ENCODE peak calls at places on chromosomes 7 and 10, in nine cellular contexts. One of them, this sample, is unnamed.

GRCh38 chr10:132387723-132388210 is 9.2 kb upstream of the PWWP2B start:
- DNase-seq in upper lobe of right lung: peak
- DNase-seq in epithelial cell of prostate: no peak
- DNase-seq in iris pigment epithelial cell: no peak
- DNase-seq in NCI-H1694 treated with DMSO at 0.1 percent for 48 hours: no peak
- DNase-seq in GM12892: peak
- DNase-seq in RKO: no peak
- DNase-seq in NB4: peak
- DNase-seq in HEK293T: peak
- DNase-seq in this sample: peak

GRCh38 chr7:105480931-105481330 is 41.1 kb downstream of the PUS7 start:
- DNase-seq in upper lobe of right lung: no peak
- DNase-seq in epithelial cell of prostate: no peak
- DNase-seq in iris pigment epithelial cell: peak
- DNase-seq in NCI-H1694 treated with DMSO at 0.1 percent for 48 hours: no peak
- DNase-seq in GM12892: no peak
- DNase-seq in RKO: no peak
- DNase-seq in NB4: no peak
- DNase-seq in HEK293T: no peak
- DNase-seq in this sample: no peak

GRCh38 chr10:22849077-22849810 is 78.6 kb upstream of the ARMC3 start:
- DNase-seq in upper lobe of right lung: peak
- DNase-seq in epithelial cell of prostate: no peak
- DNase-seq in iris pigment epithelial cell: peak
- DNase-seq in NCI-H1694 treated with DMSO at 0.1 percent for 48 hours: peak
- DNase-seq in GM12892: no peak
- DNase-seq in RKO: no peak
- DNase-seq in NB4: no peak
- DNase-seq in HEK293T: no peak
- DNase-seq in this sample: peak

GRCh38 chr10:13632879-13633437 is 46.2 kb downstream of the PRPF18 start:
- DNase-seq in upper lobe of right lung: no peak
- DNase-seq in epithelial cell of prostate: no peak
- DNase-seq in iris pigment epithelial cell: no peak
- DNase-seq in NCI-H1694 treated with DMSO at 0.1 percent for 48 hours: no peak
- DNase-seq in GM12892: no peak
- DNase-seq in RKO: no peak
- DNase-seq in NB4: no peak
- DNase-seq in HEK293T: no peak
- DNase-seq in this sample: no peak

GRCh38 chr7:33667261-33667660 is 238.1 kb upstream of the BMPER start:
- DNase-seq in upper lobe of right lung: no peak
- DNase-seq in epithelial cell of prostate: no peak
- DNase-seq in iris pigment epithelial cell: no peak
- DNase-seq in NCI-H1694 treated with DMSO at 0.1 percent for 48 hours: no peak
- DNase-seq in GM12892: no peak
- DNase-seq in RKO: no peak
- DNase-seq in NB4: no peak
- DNase-seq in HEK293T: no peak
- DNase-seq in this sample: peak

GRCh38 chr7:116273283-116273917 is 63.1 kb downstream of the TES start:
- DNase-seq in upper lobe of right lung: no peak
- DNase-seq in epithelial cell of prostate: no peak
- DNase-seq in iris pigment epithelial cell: no peak
- DNase-seq in NCI-H1694 treated with DMSO at 0.1 percent for 48 hours: no peak
- DNase-seq in GM12892: no peak
- DNase-seq in RKO: no peak
- DNase-seq in NB4: no peak
- DNase-seq in HEK293T: no peak
- DNase-seq in this sample: no peak

GRCh38 chr7:100397336-100398081 is 24.2 kb downstream of the PILRA start:
- DNase-seq in upper lobe of right lung: no peak
- DNase-seq in epithelial cell of prostate: no peak
- DNase-seq in iris pigment epithelial cell: no peak
- DNase-seq in NCI-H1694 treated with DMSO at 0.1 percent for 48 hours: no peak
- DNase-seq in GM12892: no peak
- DNase-seq in RKO: no peak
- DNase-seq in NB4: peak
- DNase-seq in HEK293T: no peak
- DNase-seq in this sample: no peak

GRCh38 chr10:7408494-7409044 is 2.3 kb downstream of the SFMBT2 start:
- DNase-seq in upper lobe of right lung: peak
- DNase-seq in epithelial cell of prostate: no peak
- DNase-seq in iris pigment epithelial cell: no peak
- DNase-seq in NCI-H1694 treated with DMSO at 0.1 percent for 48 hours: no peak
- DNase-seq in GM12892: peak
- DNase-seq in RKO: no peak
- DNase-seq in NB4: peak
- DNase-seq in HEK293T: peak
- DNase-seq in this sample: peak

GRCh38 chr10:127163632-127164031 is 32.8 kb downstream of the INSYN2A start:
- DNase-seq in upper lobe of right lung: no peak
- DNase-seq in epithelial cell of prostate: no peak
- DNase-seq in iris pigment epithelial cell: peak
- DNase-seq in NCI-H1694 treated with DMSO at 0.1 percent for 48 hours: no peak
- DNase-seq in GM12892: no peak
- DNase-seq in RKO: no peak
- DNase-seq in NB4: no peak
- DNase-seq in HEK293T: no peak
- DNase-seq in this sample: no peak

GRCh38 chr7:123929107-123929506 is 4.1 kb downstream of the SPAM1 start:
- DNase-seq in upper lobe of right lung: no peak
- DNase-seq in epithelial cell of prostate: peak
- DNase-seq in iris pigment epithelial cell: no peak
- DNase-seq in NCI-H1694 treated with DMSO at 0.1 percent for 48 hours: no peak
- DNase-seq in GM12892: no peak
- DNase-seq in RKO: no peak
- DNase-seq in NB4: no peak
- DNase-seq in HEK293T: no peak
- DNase-seq in this sample: no peak

GRCh38 chr7:80207501-80207900 is 72.9 kb downstream of the GNAI1 start:
- DNase-seq in upper lobe of right lung: no peak
- DNase-seq in epithelial cell of prostate: no peak
- DNase-seq in iris pigment epithelial cell: no peak
- DNase-seq in NCI-H1694 treated with DMSO at 0.1 percent for 48 hours: no peak
- DNase-seq in GM12892: no peak
- DNase-seq in RKO: no peak
- DNase-seq in NB4: no peak
- DNase-seq in HEK293T: no peak
- DNase-seq in this sample: no peak

GRCh38 chr10:46522295-46523118 is 34.0 kb downstream of the GPRIN2 start:
- DNase-seq in upper lobe of right lung: no peak
- DNase-seq in epithelial cell of prostate: no peak
- DNase-seq in iris pigment epithelial cell: no peak
- DNase-seq in NCI-H1694 treated with DMSO at 0.1 percent for 48 hours: no peak
- DNase-seq in GM12892: no peak
- DNase-seq in RKO: no peak
- DNase-seq in NB4: no peak
- DNase-seq in HEK293T: no peak
- DNase-seq in this sample: no peak

GRCh38 chr7:825386-825785 is 6.9 kb upstream of the SUN1 start:
- DNase-seq in upper lobe of right lung: no peak
- DNase-seq in epithelial cell of prostate: no peak
- DNase-seq in iris pigment epithelial cell: peak
- DNase-seq in NCI-H1694 treated with DMSO at 0.1 percent for 48 hours: no peak
- DNase-seq in GM12892: no peak
- DNase-seq in RKO: no peak
- DNase-seq in NB4: no peak
- DNase-seq in HEK293T: no peak
- DNase-seq in this sample: peak

GRCh38 chr7:129501760-129502707 is at the start of gene SMKR1:
- DNase-seq in upper lobe of right lung: peak
- DNase-seq in epithelial cell of prostate: no peak
- DNase-seq in iris pigment epithelial cell: peak
- DNase-seq in NCI-H1694 treated with DMSO at 0.1 percent for 48 hours: peak
- DNase-seq in GM12892: peak
- DNase-seq in RKO: peak
- DNase-seq in NB4: peak
- DNase-seq in HEK293T: peak
- DNase-seq in this sample: peak

GRCh38 chr10:32971536-32972091 is 13.6 kb upstream of the ITGB1 start:
- DNase-seq in upper lobe of right lung: no peak
- DNase-seq in epithelial cell of prostate: no peak
- DNase-seq in iris pigment epithelial cell: no peak
- DNase-seq in NCI-H1694 treated with DMSO at 0.1 percent for 48 hours: peak
- DNase-seq in GM12892: no peak
- DNase-seq in RKO: no peak
- DNase-seq in NB4: no peak
- DNase-seq in HEK293T: no peak
- DNase-seq in this sample: no peak

GRCh38 chr10:104333037-104333727 is 5.1 kb downstream of the ITPRIP start:
- DNase-seq in upper lobe of right lung: no peak
- DNase-seq in epithelial cell of prostate: no peak
- DNase-seq in iris pigment epithelial cell: peak
- DNase-seq in NCI-H1694 treated with DMSO at 0.1 percent for 48 hours: no peak
- DNase-seq in GM12892: no peak
- DNase-seq in RKO: no peak
- DNase-seq in NB4: no peak
- DNase-seq in HEK293T: no peak
- DNase-seq in this sample: no peak

GRCh38 chr7:117169907-117170306 is 153.0 kb downstream of the WNT2 start:
- DNase-seq in upper lobe of right lung: no peak
- DNase-seq in epithelial cell of prostate: no peak
- DNase-seq in iris pigment epithelial cell: no peak
- DNase-seq in NCI-H1694 treated with DMSO at 0.1 percent for 48 hours: peak
- DNase-seq in GM12892: no peak
- DNase-seq in RKO: no peak
- DNase-seq in NB4: no peak
- DNase-seq in HEK293T: no peak
- DNase-seq in this sample: no peak

GRCh38 chr10:101012525-101013364 is 13.1 kb downstream of the LZTS2 start:
- DNase-seq in upper lobe of right lung: peak
- DNase-seq in epithelial cell of prostate: peak
- DNase-seq in iris pigment epithelial cell: peak
- DNase-seq in NCI-H1694 treated with DMSO at 0.1 percent for 48 hours: peak
- DNase-seq in GM12892: peak
- DNase-seq in RKO: peak
- DNase-seq in NB4: peak
- DNase-seq in HEK293T: peak
- DNase-seq in this sample: peak

GRCh38 chr10:22022257-22023051 is 18.9 kb upstream of the DNAJC1 start:
- DNase-seq in upper lobe of right lung: no peak
- DNase-seq in epithelial cell of prostate: no peak
- DNase-seq in iris pigment epithelial cell: no peak
- DNase-seq in NCI-H1694 treated with DMSO at 0.1 percent for 48 hours: peak
- DNase-seq in GM12892: no peak
- DNase-seq in RKO: no peak
- DNase-seq in NB4: peak
- DNase-seq in HEK293T: no peak
- DNase-seq in this sample: no peak

GRCh38 chr7:4951903-4952636 is 6.9 kb downstream of the MMD2 start:
- DNase-seq in upper lobe of right lung: no peak
- DNase-seq in epithelial cell of prostate: no peak
- DNase-seq in iris pigment epithelial cell: peak
- DNase-seq in NCI-H1694 treated with DMSO at 0.1 percent for 48 hours: no peak
- DNase-seq in GM12892: no peak
- DNase-seq in RKO: peak
- DNase-seq in NB4: peak
- DNase-seq in HEK293T: no peak
- DNase-seq in this sample: no peak

GRCh38 chr10:124003070-124003419 is 90.4 kb downstream of the CHST15 start:
- DNase-seq in upper lobe of right lung: peak
- DNase-seq in epithelial cell of prostate: no peak
- DNase-seq in iris pigment epithelial cell: no peak
- DNase-seq in NCI-H1694 treated with DMSO at 0.1 percent for 48 hours: no peak
- DNase-seq in GM12892: no peak
- DNase-seq in RKO: no peak
- DNase-seq in NB4: no peak
- DNase-seq in HEK293T: no peak
- DNase-seq in this sample: no peak

GRCh38 chr10:5606864-5607263 is 59.5 kb downstream of the ASB13 start:
- DNase-seq in upper lobe of right lung: no peak
- DNase-seq in epithelial cell of prostate: no peak
- DNase-seq in iris pigment epithelial cell: no peak
- DNase-seq in NCI-H1694 treated with DMSO at 0.1 percent for 48 hours: no peak
- DNase-seq in GM12892: no peak
- DNase-seq in RKO: no peak
- DNase-seq in NB4: no peak
- DNase-seq in HEK293T: no peak
- DNase-seq in this sample: no peak

GRCh38 chr7:156625585-156625984 is 15.0 kb upstream of the RNF32 start:
- DNase-seq in upper lobe of right lung: no peak
- DNase-seq in epithelial cell of prostate: no peak
- DNase-seq in iris pigment epithelial cell: no peak
- DNase-seq in NCI-H1694 treated with DMSO at 0.1 percent for 48 hours: no peak
- DNase-seq in GM12892: no peak
- DNase-seq in RKO: no peak
- DNase-seq in NB4: no peak
- DNase-seq in HEK293T: no peak
- DNase-seq in this sample: no peak

GRCh38 chr10:2886662-2887061 is 180.7 kb upstream of the PFKP start:
- DNase-seq in upper lobe of right lung: no peak
- DNase-seq in epithelial cell of prostate: no peak
- DNase-seq in iris pigment epithelial cell: no peak
- DNase-seq in NCI-H1694 treated with DMSO at 0.1 percent for 48 hours: no peak
- DNase-seq in GM12892: no peak
- DNase-seq in RKO: no peak
- DNase-seq in NB4: peak
- DNase-seq in HEK293T: no peak
- DNase-seq in this sample: no peak

GRCh38 chr10:27685686-27686085 is 59.9 kb downstream of the MKX start:
- DNase-seq in upper lobe of right lung: no peak
- DNase-seq in epithelial cell of prostate: no peak
- DNase-seq in iris pigment epithelial cell: no peak
- DNase-seq in NCI-H1694 treated with DMSO at 0.1 percent for 48 hours: no peak
- DNase-seq in GM12892: no peak
- DNase-seq in RKO: no peak
- DNase-seq in NB4: no peak
- DNase-seq in HEK293T: no peak
- DNase-seq in this sample: no peak

GRCh38 chr7:73973091-73973490 is 54.9 kb upstream of the ELN start:
- DNase-seq in upper lobe of right lung: peak
- DNase-seq in epithelial cell of prostate: no peak
- DNase-seq in iris pigment epithelial cell: no peak
- DNase-seq in NCI-H1694 treated with DMSO at 0.1 percent for 48 hours: no peak
- DNase-seq in GM12892: no peak
- DNase-seq in RKO: no peak
- DNase-seq in NB4: no peak
- DNase-seq in HEK293T: no peak
- DNase-seq in this sample: no peak

This sample was measured in foreskin fibroblast.